ENCODE peak calls at places on chromosomes 3 and 15, in six cellular contexts. B, T, E, Z, C and Y are unnamed samples.

GRCh38 chr15:52306270-52306669 is 10.7 kb upstream of the MYO5C start:
- DNase-seq in C (peak), T (no peak), Z (peak), E (no peak), B (no peak), Y (peak)

GRCh38 chr15:51288143-51289065 is 50.0 kb downstream of the CYP19A1 start:
- DNase-seq in C (no peak), E (no peak), T (no peak), Z (no peak), B (no peak), Y (no peak)

GRCh38 chr15:48966595-48967301 is 3.0 kb upstream of the SHC4 start:
- DNase-seq in C (no peak), B (no peak), T (no peak), Z (peak), E (no peak), Y (peak)

GRCh38 chr3:16064660-16065414 is 109.6 kb upstream of the GALNT15 start:
- DNase-seq in Z (no peak), B (no peak), C (peak), E (no peak), T (no peak), Y (no peak)

GRCh38 chr15:95148183-95148582 is 916.8 kb downstream of the MCTP2 start:
- DNase-seq in B (no peak), Z (no peak), E (no peak), C (no peak), T (no peak), Y (no peak)

GRCh38 chr3:150232992-150233451 is 175.1 kb upstream of the TSC22D2 start:
- DNase-seq in C (no peak), Z (peak), T (no peak), B (no peak), E (no peak), Y (no peak)

GRCh38 chr3:107082527-107082926 is 294.7 kb upstream of the CCDC54 start:
- DNase-seq in C (no peak), T (no peak), E (no peak), Z (peak), B (no peak), Y (no peak)

GRCh38 chr15:75202251-75203016 is 752 bp downstream of the C15orf39 start:
- DNase-seq in Z (no peak), B (peak), C (peak), E (peak), T (peak), Y (no peak)

GRCh38 chr15:42826251-42826890 is 89.4 kb upstream of the CDAN1 start:
- DNase-seq in E (no peak), C (no peak), T (no peak), B (no peak), Z (peak), Y (peak)

GRCh38 chr3:11757441-11757875 is 89.2 kb downstream of the TAMM41 start:
- DNase-seq in B (peak), C (peak), T (no peak), Z (no peak), E (no peak), Y (no peak)

GRCh38 chr3:72678892-72679291 is 169.4 kb downstream of the SHQ1 start:
- DNase-seq in C (no peak), Z (peak), B (no peak), E (no peak), T (no peak), Y (peak)

GRCh38 chr3:170010498-170010897 is 27.3 kb upstream of the GPR160 start:
- DNase-seq in E (no peak), C (no peak), B (no peak), Z (no peak), T (no peak), Y (no peak)

GRCh38 chr3:17138246-17139039 is 253.7 kb downstream of the PLCL2 start:
- DNase-seq in T (no peak), B (no peak), E (no peak), C (no peak), Z (no peak), Y (no peak)

GRCh38 chr3:172057059-172057458 is 17.7 kb downstream of the FNDC3B start:
- DNase-seq in Z (no peak), B (no peak), C (no peak), T (no peak), E (no peak), Y (no peak)

GRCh38 chr3:1908651-1909445 is 189.8 kb upstream of the CNTN4 start:
- DNase-seq in T (no peak), B (no peak), E (no peak), Z (peak), C (no peak), Y (no peak)

GRCh38 chr3:183878071-183878470 is 6.6 kb downstream of the PARL start:
- DNase-seq in T (no peak), C (no peak), E (no peak), Z (no peak), B (no peak), Y (no peak)

GRCh38 chr3:128553560-128553959 is 60.6 kb upstream of the GATA2 start:
- DNase-seq in Z (no peak), C (no peak), T (no peak), E (no peak), B (no peak), Y (no peak)

GRCh38 chr3:184777566-184778356 is 34.2 kb upstream of the VPS8 start:
- DNase-seq in E (peak), B (peak), C (peak), Z (peak), T (peak), Y (peak)

GRCh38 chr3:62134061-62134496 is 239.3 kb downstream of the FEZF2 start:
- DNase-seq in Z (no peak), E (no peak), B (no peak), T (no peak), C (no peak), Y (no peak)

GRCh38 chr15:72155021-72155621 is 36.9 kb downstream of the SENP8 start:
- DNase-seq in T (no peak), Z (peak), C (peak), B (no peak), E (peak), Y (peak)

GRCh38 chr15:68783226-68784054 is 37.3 kb downstream of the ANP32A start:
- DNase-seq in C (peak), B (peak), Z (no peak), E (peak), T (peak), Y (no peak)

GRCh38 chr3:17384567-17385296 is 357.7 kb downstream of the TBC1D5 start:
- DNase-seq in Z (no peak), T (no peak), E (no peak), C (peak), B (no peak), Y (no peak)

GRCh38 chr3:113485161-113485609 is 29.8 kb downstream of the SPICE1 start:
- DNase-seq in C (no peak), Z (no peak), E (peak), B (no peak), T (peak), Y (no peak)

GRCh38 chr15:41259546-41260189 is 28.6 kb downstream of the CHP1 start:
- DNase-seq in C (peak), B (no peak), E (no peak), T (no peak), Z (no peak), Y (no peak)

GRCh38 chr15:40591310-40591845 is 2.7 kb upstream of the KNL1 start:
- DNase-seq in T (no peak), Z (no peak), E (peak), B (no peak), C (no peak), Y (no peak)

GRCh38 chr15:58518626-58519025 is 86.8 kb downstream of the LIPC start:
- DNase-seq in Z (no peak), B (no peak), E (no peak), C (no peak), T (no peak), Y (no peak)

GRCh38 chr3:12286504-12286903 is 2.4 kb upstream of the PPARG start:
- DNase-seq in T (no peak), Z (no peak), E (no peak), B (no peak), C (no peak), Y (no peak)

GRCh38 chr3:154125378-154126030 is 4.3 kb downstream of the ARHGEF26 start:
- DNase-seq in Z (no peak), T (no peak), C (peak), E (no peak), B (no peak), Y (no peak)

DNA sequence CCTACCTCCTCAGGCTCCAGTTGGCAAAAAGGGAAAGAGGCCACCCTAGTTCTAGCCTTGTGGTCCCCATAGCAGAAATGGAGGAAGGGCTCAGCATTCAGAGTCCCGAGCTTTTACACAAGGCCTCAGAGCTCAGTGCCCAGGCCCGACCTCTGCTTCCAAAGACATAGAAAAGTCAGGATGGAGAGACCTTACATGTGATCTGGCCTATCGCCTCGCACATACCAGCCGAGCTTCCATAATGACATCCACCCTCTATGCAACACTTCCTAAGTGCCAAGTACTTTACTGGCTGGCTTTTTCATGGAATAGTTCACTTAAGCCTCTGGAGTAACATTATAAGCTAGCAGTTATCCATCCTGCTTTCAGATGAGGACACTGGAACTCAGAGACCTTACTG is 275.9 kb downstream of the FAM43A start:
- DNase-seq in E (no peak), T (no peak), B (no peak), Z (no peak), C (no peak), Y (no peak)
- H3K27ac ChIP-seq in E (no peak), T (no peak), B (no peak), Z (no peak), C (no peak), Y (no peak)

DNA sequence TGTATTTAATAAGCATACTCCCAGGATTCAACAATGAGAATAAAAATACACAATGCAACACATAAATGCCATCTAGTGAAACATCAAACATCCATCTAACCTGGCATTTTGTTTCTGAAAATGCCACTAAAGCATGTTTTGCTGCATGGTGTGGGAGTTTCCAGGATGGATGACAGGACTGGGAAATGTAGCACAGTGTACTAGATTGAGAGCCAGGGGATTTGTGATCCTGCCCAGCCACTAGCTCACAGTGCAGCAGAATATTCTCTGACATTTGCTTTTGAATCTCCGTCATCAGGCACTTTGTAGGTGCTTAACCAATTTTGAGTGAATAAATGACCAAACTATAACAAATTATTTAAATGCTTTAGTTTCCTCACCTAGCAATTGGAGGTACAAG is 404.8 kb downstream of the GAP43 start:
- DNase-seq in T (no peak), Z (no peak), C (no peak), B (no peak), E (no peak), Y (no peak)
- H3K27ac ChIP-seq in T (no peak), Z (no peak), C (no peak), B (no peak), E (no peak), Y (no peak)

GRCh38 chr15:59594493-59594942 is 17.1 kb upstream of the GCNT3 start:
- DNase-seq in B (no peak), C (peak), T (no peak), E (no peak), Z (peak), Y (peak)

GRCh38 chr15:59596640-59597039 is 14.9 kb upstream of the GCNT3 start:
- DNase-seq in B (no peak), T (no peak), C (no peak), E (no peak), Z (no peak), Y (no peak)

GRCh38 chr15:59591372-59591771 is 20.2 kb upstream of the GCNT3 start:
- DNase-seq in E (no peak), B (no peak), Z (no peak), T (no peak), C (no peak), Y (no peak)

GRCh38 chr15:59595434-59595915 is 16.1 kb upstream of the GCNT3 start:
- DNase-seq in E (no peak), C (peak), B (no peak), T (no peak), Z (no peak), Y (no peak)

GRCh38 chr15:59594991-59595390 is 16.6 kb upstream of the GCNT3 start:
- DNase-seq in T (no peak), B (no peak), Z (no peak), C (no peak), E (no peak), Y (no peak)
- H3K27ac ChIP-seq in T (no peak), B (no peak), Z (no peak), C (peak), E (no peak), Y (peak)

DNA sequence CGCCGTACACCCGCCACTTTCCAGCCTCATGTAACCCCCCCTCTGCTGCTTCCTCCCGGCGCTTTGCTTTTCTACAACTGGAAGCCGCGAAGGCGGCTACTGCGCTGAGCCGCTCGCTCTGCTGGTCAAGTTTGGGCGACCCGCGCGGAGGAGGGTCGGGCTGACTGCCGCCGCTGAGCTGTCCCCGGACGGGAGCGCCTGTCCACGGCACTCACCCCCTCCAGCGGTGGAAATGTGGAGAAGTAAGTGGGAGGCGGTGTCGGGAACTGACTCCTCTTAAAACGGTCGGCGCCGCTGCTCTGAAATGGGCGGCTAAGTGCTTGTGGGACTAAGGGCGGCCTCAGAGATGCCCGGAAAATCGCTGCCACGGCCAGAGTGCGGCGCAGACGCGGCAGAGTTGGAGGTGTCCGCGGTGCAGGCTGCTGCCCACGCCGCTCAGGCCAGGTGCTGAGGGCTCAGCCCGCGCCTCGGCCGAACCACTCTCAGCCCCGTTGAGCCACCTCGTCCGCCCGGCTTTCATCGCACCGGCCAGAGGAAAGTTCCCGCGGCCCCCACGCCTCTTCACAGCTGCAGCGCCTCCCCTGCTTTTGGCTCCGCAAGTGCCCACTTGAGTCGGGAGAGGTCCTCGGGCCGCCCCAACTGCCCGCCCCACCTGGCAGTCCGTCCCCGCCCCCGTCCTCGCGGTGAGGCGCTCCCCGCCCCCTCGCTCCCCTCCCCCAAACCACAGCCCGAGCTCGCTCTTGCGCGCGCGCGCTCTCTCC is 394 bp upstream of the EPHA6 start:
- DNase-seq in E (peak), T (no peak), B (no peak), Z (peak), C (peak), Y (no peak)
- H3K27ac ChIP-seq in E (no peak), T (no peak), B (no peak), Z (no peak), C (peak), Y (no peak)

DNA sequence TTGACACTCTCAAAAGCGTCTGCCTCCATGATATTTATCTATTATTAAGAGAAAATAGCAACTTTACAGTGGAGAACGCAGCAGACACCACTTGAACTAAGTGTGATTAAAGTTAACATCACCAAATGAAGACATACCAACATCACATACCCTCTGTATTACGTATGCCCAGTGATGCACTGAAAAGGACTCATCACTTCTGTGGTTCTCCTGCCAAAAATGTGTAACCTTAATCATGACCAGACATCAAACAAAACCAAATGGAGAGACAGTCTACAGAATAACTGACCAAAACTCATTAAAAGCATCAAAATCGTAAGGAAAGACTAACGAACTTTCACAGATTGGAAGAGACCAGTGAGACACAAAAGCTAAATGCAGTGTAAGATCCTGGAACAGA is 103.2 kb downstream of the PPP2R3A start:
- DNase-seq in C (no peak), Z (no peak), B (no peak), E (no peak), T (no peak), Y (no peak)
- H3K27ac ChIP-seq in C (no peak), Z (no peak), B (no peak), E (no peak), T (no peak), Y (no peak)